ENCODE peak calls at places on chromosomes 3 and 15, in six cellular contexts. One of them, this sample, is unnamed.

GRCh38 chr15:63373330-63373729 is 8.3 kb downstream of the CA12 start:
- DNase-seq in ecto neural progenitor cell: no peak
- DNase-seq in CD4-positive, alpha-beta T cell: no peak
- DNase-seq in AG20443: no peak
- DNase-seq in NCI-H2029: no peak
- DNase-seq in AG09309: no peak
- DNase-seq in this sample: no peak

GRCh38 chr3:60126905-60127304 is 1077.1 kb upstream of the CFAP20DC start:
- DNase-seq in ecto neural progenitor cell: no peak
- DNase-seq in CD4-positive, alpha-beta T cell: no peak
- DNase-seq in AG20443: no peak
- DNase-seq in NCI-H2029: no peak
- DNase-seq in AG09309: no peak
- DNase-seq in this sample: no peak

GRCh38 chr3:140344601-140345000 is 333.3 kb upstream of the TRIM42 start:
- DNase-seq in ecto neural progenitor cell: no peak
- DNase-seq in CD4-positive, alpha-beta T cell: no peak
- DNase-seq in AG20443: no peak
- DNase-seq in NCI-H2029: peak
- DNase-seq in AG09309: no peak
- DNase-seq in this sample: no peak

GRCh38 chr15:28885630-28886430 is at the start of gene APBA2:
- DNase-seq in ecto neural progenitor cell: peak
- DNase-seq in CD4-positive, alpha-beta T cell: peak
- DNase-seq in AG20443: peak
- DNase-seq in NCI-H2029: no peak
- DNase-seq in AG09309: no peak
- DNase-seq in this sample: no peak

GRCh38 chr3:184241447-184242296 is 7.1 kb downstream of the ALG3 start:
- DNase-seq in ecto neural progenitor cell: no peak
- DNase-seq in CD4-positive, alpha-beta T cell: no peak
- DNase-seq in AG20443: no peak
- DNase-seq in NCI-H2029: peak
- DNase-seq in AG09309: no peak
- DNase-seq in this sample: no peak

GRCh38 chr3:145727416-145727930 is 433.5 kb downstream of the PLOD2 start:
- DNase-seq in ecto neural progenitor cell: no peak
- DNase-seq in CD4-positive, alpha-beta T cell: no peak
- DNase-seq in AG20443: no peak
- DNase-seq in NCI-H2029: no peak
- DNase-seq in AG09309: no peak
- DNase-seq in this sample: no peak

GRCh38 chr15:48855501-48856440 is 22.2 kb upstream of the EID1 start:
- DNase-seq in ecto neural progenitor cell: no peak
- DNase-seq in CD4-positive, alpha-beta T cell: no peak
- DNase-seq in AG20443: peak
- DNase-seq in NCI-H2029: no peak
- DNase-seq in AG09309: peak
- DNase-seq in this sample: no peak

GRCh38 chr15:96336045-96336642 is 5.6 kb downstream of the NR2F2 start:
- DNase-seq in ecto neural progenitor cell: no peak
- DNase-seq in CD4-positive, alpha-beta T cell: no peak
- DNase-seq in AG20443: no peak
- DNase-seq in NCI-H2029: no peak
- DNase-seq in AG09309: no peak
- DNase-seq in this sample: no peak

GRCh38 chr15:60941448-60941847 is 287.7 kb downstream of the RORA start:
- DNase-seq in ecto neural progenitor cell: no peak
- DNase-seq in CD4-positive, alpha-beta T cell: no peak
- DNase-seq in AG20443: no peak
- DNase-seq in NCI-H2029: no peak
- DNase-seq in AG09309: peak
- DNase-seq in this sample: no peak

GRCh38 chr3:9725775-9726174 is 5.8 kb upstream of the BRPF1 start:
- DNase-seq in ecto neural progenitor cell: no peak
- DNase-seq in CD4-positive, alpha-beta T cell: no peak
- DNase-seq in AG20443: no peak
- DNase-seq in NCI-H2029: no peak
- DNase-seq in AG09309: no peak
- DNase-seq in this sample: no peak